ENCODE peak calls at places on chromosomes 1 and 21, in nine cellular contexts. K, I, L, G, X, W, Z, E and R are unnamed samples.

GRCh38 chr1:151416231-151416630 is 16.9 kb downstream of the PSMB4 start:
- DNase-seq in W (peak; percentile 74), L (peak; percentile 67), X (no peak), G (no peak), K (no peak), E (no peak), Z (no peak), I (no peak), R (no peak)

GRCh38 chr21:43684424-43684823 is 25.1 kb downstream of the RRP1B start:
- DNase-seq in I (peak; percentile 31), G (no peak), W (no peak), E (no peak), Z (no peak), X (no peak), L (no peak), K (no peak), R (no peak)

GRCh38 chr1:237320890-237321289 is 278.9 kb downstream of the RYR2 start:
- DNase-seq in G (no peak), Z (no peak), X (no peak), E (no peak), I (no peak), L (no peak), W (no peak), K (no peak), R (no peak)

GRCh38 chr1:4734219-4734618 is 79.8 kb downstream of the AJAP1 start:
- DNase-seq in L (peak; percentile 1), G (no peak), I (no peak), Z (no peak), W (no peak), K (no peak), X (no peak), E (no peak), R (no peak)

GRCh38 chr1:244022301-244022700 is 28.8 kb upstream of the ZBTB18 start:
- DNase-seq in W (peak; percentile 78), L (peak; percentile 57), Z (no peak), G (no peak), K (no peak), I (no peak), X (peak; percentile 75), E (no peak), R (no peak)

GRCh38 chr1:212519131-212519530 is 86.4 kb downstream of the NENF start:
- DNase-seq in I (no peak), W (no peak), X (no peak), E (no peak), L (no peak), K (no peak), Z (no peak), G (no peak), R (no peak)

GRCh38 chr1:145782166-145783099 is 41.5 kb downstream of the RNF115 start:
- DNase-seq in L (peak; percentile 94), Z (no peak), I (peak; percentile 96), K (no peak), X (peak; percentile 95), E (no peak), G (no peak), W (peak; percentile 83), R (no peak)

GRCh38 chr1:61077676-61078521 is 4.5 kb upstream of the NFIA start:
- DNase-seq in W (peak; percentile 100), L (peak; percentile 100), K (peak; percentile 92), G (no peak), Z (peak; percentile 98), E (peak; percentile 80), I (peak; percentile 100), X (peak; percentile 99), R (peak; percentile 97)

GRCh38 chr1:43273708-43274107 is 3.9 kb downstream of the TMEM125 start:
- DNase-seq in L (no peak), K (no peak), X (no peak), E (no peak), I (no peak), G (no peak), W (no peak), Z (no peak), R (no peak)

GRCh38 chr21:33059319-33059894 is 10.5 kb upstream of the OLIG1 start:
- DNase-seq in L (no peak), X (no peak), K (no peak), E (no peak), W (no peak), Z (no peak), G (no peak), I (no peak), R (no peak)
- TF ChIP-seq CTCF in L (no peak), X (no peak), K (no peak), E (no peak), W (no peak), Z (no peak), G (no peak), I (no peak), R (no peak)

DNA sequence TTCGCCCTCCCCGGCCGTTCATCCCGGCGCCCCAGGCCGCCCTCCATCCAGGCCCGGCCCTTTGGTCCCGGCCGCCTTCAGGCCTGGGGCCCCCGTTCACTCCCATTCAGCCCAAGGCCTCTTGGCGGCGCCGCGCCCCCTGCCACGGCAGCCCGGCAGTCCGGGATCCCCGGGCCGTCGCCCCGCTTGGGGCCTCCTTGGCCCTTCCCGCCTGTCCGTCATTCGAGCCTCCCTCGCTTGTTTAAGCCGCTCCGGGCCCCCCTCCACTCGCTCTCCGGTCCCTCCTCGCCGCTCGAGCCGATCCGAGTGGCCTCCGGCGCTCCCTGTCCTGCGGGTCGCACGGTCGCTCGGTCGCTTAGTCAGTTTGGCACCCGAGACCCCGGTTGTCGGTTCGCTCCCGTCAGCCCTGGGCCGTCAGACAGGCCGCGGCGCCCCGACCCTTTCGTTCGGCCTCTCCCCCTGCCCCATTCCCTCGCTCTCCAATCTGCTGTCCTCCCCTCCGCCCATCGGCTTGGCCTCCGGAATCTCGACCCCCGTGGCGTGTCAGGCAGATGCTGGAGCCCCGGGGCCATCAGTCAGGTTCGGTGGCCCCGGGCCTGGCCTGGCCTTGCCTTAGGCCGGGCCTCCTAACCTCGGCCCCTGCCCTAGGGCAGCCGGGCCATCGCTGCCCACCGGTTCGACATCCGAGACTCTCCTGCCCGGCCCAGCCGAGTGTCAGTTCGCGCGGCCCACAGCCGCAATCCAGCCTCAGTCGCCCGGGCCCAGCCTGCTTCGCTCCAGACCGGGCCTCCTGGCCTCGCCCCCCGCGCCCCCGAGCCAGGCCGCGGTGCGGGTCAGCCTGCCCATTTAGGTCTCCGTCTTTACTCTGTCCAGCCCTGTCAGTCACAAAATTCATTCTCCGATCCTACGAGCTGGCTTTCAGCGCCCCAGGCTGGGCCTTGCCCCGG is 1.1 kb downstream of the LRRC41 start:
- DNase-seq in G (peak; percentile 93), E (peak; percentile 90), W (peak; percentile 14), K (peak; percentile 55), I (peak; percentile 65), Z (no peak), X (peak; percentile 39), L (no peak), R (peak; percentile 59)
- TF ChIP-seq CTCF in G (peak; percentile 35), E (peak; percentile 67), W (peak; percentile 49), K (no peak), I (peak; percentile 35), Z (peak; percentile 47), X (no peak), L (no peak), R (no peak)

GRCh38 chr1:163589735-163590134 is 268.0 kb downstream of the NUF2 start:
- DNase-seq in G (no peak), L (no peak), E (no peak), Z (no peak), W (no peak), X (no peak), I (no peak), K (no peak), R (no peak)

GRCh38 chr1:163585796-163586195 is 264.0 kb downstream of the NUF2 start:
- DNase-seq in W (no peak), I (no peak), X (no peak), Z (no peak), E (no peak), K (no peak), G (no peak), L (no peak), R (no peak)

GRCh38 chr1:163588796-163589195 is 267.0 kb downstream of the NUF2 start:
- DNase-seq in E (no peak), W (no peak), L (no peak), X (no peak), I (no peak), Z (no peak), K (no peak), G (no peak), R (no peak)

DNA sequence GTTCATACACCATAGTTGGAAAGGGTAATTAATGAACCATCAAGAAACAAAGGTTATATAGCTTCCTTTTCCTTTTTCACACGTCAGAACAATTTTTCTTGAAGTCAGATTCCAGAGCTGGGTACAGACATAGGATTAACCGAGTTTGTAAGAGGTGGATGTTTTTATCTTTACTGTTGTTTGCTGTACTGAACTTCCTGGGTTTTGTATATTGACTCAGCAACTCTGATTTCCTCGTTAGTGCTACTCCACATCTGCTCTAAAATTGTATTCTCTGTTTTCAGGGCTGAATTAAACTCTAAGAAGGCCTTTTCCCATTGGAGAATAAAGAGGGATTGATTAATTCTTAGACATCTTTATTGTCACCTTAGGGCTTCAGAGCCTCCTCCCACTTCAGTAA is 262.0 kb downstream of the NUF2 start:
- DNase-seq in E (no peak), Z (no peak), I (no peak), G (no peak), W (no peak), K (no peak), L (no peak), X (no peak), R (no peak)
- TF ChIP-seq CTCF in E (no peak), Z (no peak), I (no peak), G (no peak), W (no peak), K (no peak), L (no peak), X (no peak), R (no peak)

GRCh38 chr1:54274881-54275280 is 74.9 kb downstream of the MRPL37 start:
- DNase-seq in L (no peak), X (no peak), Z (no peak), G (no peak), K (no peak), I (no peak), W (no peak), E (no peak), R (no peak)

GRCh38 chr1:54273837-54274192 is 73.8 kb downstream of the MRPL37 start:
- DNase-seq in Z (no peak), L (peak; percentile 43), K (peak; percentile 66), I (no peak), X (no peak), E (no peak), G (no peak), W (no peak), R (no peak)

GRCh38 chr1:54274448-54274847 is 74.5 kb downstream of the MRPL37 start:
- DNase-seq in E (no peak), Z (no peak), I (no peak), X (no peak), W (no peak), K (peak; percentile 53), L (no peak), G (no peak), R (no peak)

GRCh38 chr1:54276617-54277450 is 76.9 kb downstream of the MRPL37 start:
- DNase-seq in Z (no peak), W (no peak), E (no peak), X (no peak), K (no peak), G (no peak), I (no peak), L (no peak), R (no peak)

DNA sequence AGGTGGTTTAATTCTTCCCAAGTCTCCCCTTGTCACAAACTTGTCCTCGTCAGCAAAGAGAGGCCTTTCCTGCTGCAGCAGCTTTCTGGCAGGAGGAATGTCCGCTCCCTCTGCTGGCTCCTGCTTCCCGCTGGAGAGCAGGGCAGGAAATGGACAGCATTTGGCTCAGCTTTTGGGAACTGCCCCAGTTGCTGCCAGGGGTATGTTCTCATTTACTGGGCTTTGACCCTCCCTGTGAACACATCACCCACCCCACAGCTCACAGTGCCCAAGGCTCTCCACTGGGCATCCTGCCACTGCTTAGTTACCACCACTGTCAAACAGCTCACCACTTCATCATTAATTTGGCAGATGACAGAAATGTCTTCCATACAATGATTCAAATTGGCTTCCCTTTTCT is 75.4 kb downstream of the MRPL37 start:
- DNase-seq in X (no peak), G (no peak), K (peak; percentile 82), Z (no peak), L (peak; percentile 72), W (peak; percentile 46), I (peak; percentile 45), E (no peak), R (no peak)
- TF ChIP-seq CTCF in X (no peak), G (peak; percentile 8), K (no peak), Z (no peak), L (peak; percentile 43), W (no peak), I (peak; percentile 16), E (no peak), R (no peak)